ENCODE peak calls at places on chromosomes 5 and 9, in six cellular contexts. F is T follicular helper cell; L is stimulated activated CD4-positive, alpha-beta T cell treated with anti-CD3 and anti-CD28 coated beads, Interleukin-1b, Interleukin-23, amount 100 ng/mL, for 24 hours; P is glutamatergic neuron; G is stimulated activated CD8-positive, alpha-beta memory T cell treated with anti-CD3 and anti-CD28 coated beads, Interleukin-12 subunit alpha, Interleukin-12 subunit beta, amount 100 ng/mL, for 4 hours; T is HT1080. A is an unnamed sample.

GRCh38 chr5:53749611-53750010 is 189.2 kb downstream of the NDUFS4 start:
- DNase-seq in P (no peak), L (no peak), T (no peak), G (no peak), F (no peak), A (no peak)

GRCh38 chr5:31372124-31372523 is 159.8 kb downstream of the DROSHA start:
- DNase-seq in T (no peak), L (no peak), G (no peak), P (no peak), F (no peak), A (no peak)

GRCh38 chr5:59099270-59099994 is 516.6 kb downstream of the RAB3C start:
- DNase-seq in T (peak), G (peak), P (no peak), F (no peak), L (no peak), A (no peak)

GRCh38 chr9:34403554-34404380 is 27.1 kb upstream of the MYORG start:
- DNase-seq in F (peak), L (peak), T (peak), P (peak), G (no peak), A (peak)

GRCh38 chr5:136033848-136034247 is 5.1 kb downstream of the TGFBI start:
- DNase-seq in P (no peak), T (no peak), G (no peak), F (no peak), L (no peak), A (peak)

GRCh38 chr5:57735754-57736153 is 253.1 kb upstream of the ACTBL2 start:
- DNase-seq in L (no peak), T (peak), G (no peak), F (no peak), P (no peak), A (no peak)

GRCh38 chr5:66440202-66440680 is 156.0 kb upstream of the MAST4 start:
- DNase-seq in G (no peak), F (no peak), P (no peak), T (peak), L (no peak), A (no peak)

GRCh38 chr5:68426609-68427008 is 211.1 kb downstream of the PIK3R1 start:
- DNase-seq in T (no peak), F (no peak), G (no peak), P (no peak), L (no peak), A (no peak)

GRCh38 chr9:136808075-136808780 is 480 bp downstream of the RABL6 start:
- DNase-seq in L (no peak), P (no peak), T (no peak), G (peak), F (peak), A (no peak)

GRCh38 chr9:126154869-126155268 is 171.8 kb upstream of the MVB12B start:
- DNase-seq in P (no peak), T (no peak), F (no peak), G (no peak), L (no peak), A (no peak)

GRCh38 chr9:31153250-31153840 is 1231.1 kb upstream of the ACO1 start:
- DNase-seq in T (peak), L (no peak), F (no peak), P (no peak), G (no peak), A (no peak)

GRCh38 chr5:135578685-135579341 is at the start of gene CXCL14:
- DNase-seq in L (no peak), G (no peak), P (peak), F (no peak), T (no peak), A (no peak)

GRCh38 chr9:124132671-124133147 is 121.1 kb downstream of the LHX2 start:
- DNase-seq in G (no peak), L (no peak), P (no peak), T (peak), F (no peak), A (no peak)

GRCh38 chr9:132703336-132703735 is 33.1 kb downstream of the GTF3C4 start:
- DNase-seq in F (no peak), T (no peak), G (no peak), L (no peak), P (no peak), A (no peak)

GRCh38 chr9:124593080-124594058 is 86.2 kb upstream of the NR5A1 start:
- DNase-seq in P (peak), L (no peak), G (no peak), F (no peak), T (no peak), A (no peak)

GRCh38 chr5:79959407-79959806 is 31.7 kb downstream of the MTX3 start:
- DNase-seq in F (no peak), L (no peak), T (no peak), P (no peak), G (no peak), A (no peak)

GRCh38 chr5:7245401-7245800 is 150.5 kb upstream of the ADCY2 start:
- DNase-seq in L (no peak), G (no peak), P (no peak), F (no peak), T (no peak), A (no peak)

GRCh38 chr9:72554221-72554641 is 32.8 kb downstream of the TMC1 start:
- DNase-seq in L (no peak), T (no peak), G (no peak), F (no peak), P (no peak), A (no peak)

GRCh38 chr5:59487838-59488729 is 405.4 kb downstream of the PDE4D start:
- DNase-seq in F (no peak), T (no peak), L (no peak), G (no peak), P (no peak), A (no peak)

GRCh38 chr9:37811906-37812476 is 11.4 kb downstream of the DCAF10 start:
- DNase-seq in L (no peak), T (no peak), P (no peak), G (no peak), F (no peak), A (no peak)

GRCh38 chr5:96209829-96210228 is 223.2 kb downstream of the PCSK1 start:
- DNase-seq in P (no peak), G (no peak), F (no peak), L (no peak), T (peak), A (no peak)

GRCh38 chr5:150451594-150451993 is 2.1 kb upstream of the RPS14 start:
- DNase-seq in F (no peak), T (no peak), G (no peak), L (no peak), P (no peak), A (no peak)

GRCh38 chr9:135762921-135763320 is 60.9 kb downstream of the KCNT1 start:
- DNase-seq in T (no peak), F (no peak), G (no peak), P (no peak), L (no peak), A (no peak)